ENCODE peak calls at places on chromosome 12, in four cellular contexts. B, C, X and N are unnamed samples.

GRCh38 chr12:118986043-118986442 is 4.7 kb downstream of the SRRM4 start:
- DNase-seq in B (no peak), C (no peak), X (no peak), N (no peak)

GRCh38 chr12:13222076-13222475 is 25.6 kb downstream of the EMP1 start:
- DNase-seq in B (no peak), C (no peak), X (no peak), N (peak)

GRCh38 chr12:98503343-98503592 is 12.1 kb upstream of the TMPO start:
- DNase-seq in B (peak), C (peak), X (peak), N (no peak)

GRCh38 chr12:98127336-98127679 is 388.1 kb upstream of the TMPO start:
- DNase-seq in B (no peak), C (no peak), X (no peak), N (no peak)

GRCh38 chr12:123948401-123949117 is 24.1 kb downstream of the CCDC92 start:
- DNase-seq in B (no peak), C (no peak), X (no peak), N (no peak)

GRCh38 chr12:75712223-75712622 is 200.8 kb upstream of the KRR1 start:
- DNase-seq in B (no peak), C (no peak), X (no peak), N (no peak)

GRCh38 chr12:116346751-116347150 is 69.3 kb upstream of the MED13L start:
- DNase-seq in B (no peak), C (peak), X (peak), N (peak)

GRCh38 chr12:18502422-18502821 is 235.4 kb downstream of the PLCZ1 start:
- DNase-seq in B (no peak), C (no peak), X (no peak), N (no peak)

GRCh38 chr12:11885261-11886038 is 185.3 kb upstream of the BCL2L14 start:
- DNase-seq in B (no peak), C (peak), X (peak), N (peak)

GRCh38 chr12:21618566-21618965 is 13.9 kb upstream of the GYS2 start:
- DNase-seq in B (no peak), C (no peak), X (no peak), N (no peak)

GRCh38 chr12:22447223-22447622 is 97.1 kb downstream of the C2CD5 start:
- DNase-seq in B (no peak), C (peak), X (no peak), N (no peak)

GRCh38 chr12:66199141-66199540 is 10.1 kb downstream of the IRAK3 start:
- DNase-seq in B (no peak), C (no peak), X (no peak), N (no peak)

GRCh38 chr12:66405395-66405794 is 103.1 kb downstream of the HELB start:
- DNase-seq in B (no peak), C (peak), X (peak), N (peak)

GRCh38 chr12:78880078-78880477 is 15.5 kb downstream of the SYT1 start:
- DNase-seq in B (no peak), C (peak), X (no peak), N (peak)

GRCh38 chr12:131600160-131600532 is 110.7 kb upstream of the SFSWAP start:
- DNase-seq in B (no peak), C (no peak), X (no peak), N (no peak)

GRCh38 chr12:67320614-67321305 is 51.6 kb downstream of the CAND1 start:
- DNase-seq in B (no peak), C (peak), X (no peak), N (no peak)

GRCh38 chr12:96401061-96401871 is 1.0 kb upstream of the CDK17 start:
- DNase-seq in B (peak), C (peak), X (peak), N (peak)

GRCh38 chr12:62438098-62438692 is 28.4 kb upstream of the MON2 start:
- DNase-seq in B (peak), C (peak), X (peak), N (peak)

GRCh38 chr12:30296486-30296885 is 399.2 kb downstream of the IPO8 start:
- DNase-seq in B (no peak), C (no peak), X (no peak), N (no peak)

GRCh38 chr12:1842905-1843640 is 22.7 kb downstream of the LRTM2 start:
- DNase-seq in B (no peak), C (no peak), X (no peak), N (no peak)

GRCh38 chr12:109130755-109131521 is 14.6 kb downstream of the ACACB start:
- DNase-seq in B (no peak), C (no peak), X (no peak), N (no peak)

GRCh38 chr12:45475594-45475993 is 253.9 kb upstream of the ARID2 start:
- DNase-seq in B (no peak), C (no peak), X (no peak), N (no peak)

GRCh38 chr12:112236786-112237185 is 111.4 kb downstream of the TRAFD1 start:
- DNase-seq in B (no peak), C (no peak), X (no peak), N (no peak)

GRCh38 chr12:105330938-105331804 is 680 bp downstream of the C12orf75 start:
- DNase-seq in B (no peak), C (no peak), X (peak), N (no peak)

GRCh38 chr12:546920-547845 is 87.4 kb downstream of the B4GALNT3 start:
- DNase-seq in B (peak), C (peak), X (peak), N (peak)

GRCh38 chr12:47277972-47278448 is 198.3 kb upstream of the AMIGO2 start:
- DNase-seq in B (no peak), C (peak), X (peak), N (peak)

GRCh38 chr12:116790066-116790465 is 52.0 kb downstream of the RNFT2 start:
- DNase-seq in B (no peak), C (no peak), X (no peak), N (no peak)

GRCh38 chr12:51635371-51635770 is 44.3 kb downstream of the SCN8A start:
- DNase-seq in B (no peak), C (peak), X (no peak), N (no peak)

GRCh38 chr12:43836455-43836989 is 641 bp downstream of the TMEM117 start:
- DNase-seq in B (no peak), C (peak), X (peak), N (peak)